ENCODE peak calls at places on chromosomes 16 and 17, in four cellular contexts. X, C, Z and L are unnamed samples.
A peak's percentile ranks its signal among the peaks of the same experiment; 100 is the strongest.

GRCh38 chr17:9401434-9401833 is 174.2 kb downstream of the STX8 start:
- DNase-seq in X (no peak), C (no peak), Z (no peak), L (no peak)

GRCh38 chr16:29816694-29817441 is 916 bp downstream of the PAGR1 start:
- DNase-seq in X (no peak), C (peak; percentile 55), Z (peak; percentile 77), L (no peak)

GRCh38 chr16:22214402-22214801 is 8.3 kb downstream of the EEF2K start:
- DNase-seq in X (no peak), C (no peak), Z (no peak), L (no peak)

GRCh38 chr17:16942141-16943031 is 29.5 kb downstream of the TNFRSF13B start:
- DNase-seq in X (no peak), C (no peak), Z (peak; percentile 22), L (no peak)

GRCh38 chr17:74742153-74742515 is 5.1 kb downstream of the RAB37 start:
- DNase-seq in X (no peak), C (no peak), Z (peak; percentile 60), L (no peak)

GRCh38 chr17:3944485-3945388 is 19.5 kb downstream of the ATP2A3 start:
- DNase-seq in X (no peak), C (peak; percentile 54), Z (peak; percentile 63), L (no peak)

GRCh38 chr17:76617838-76618237 is 25.7 kb downstream of the ST6GALNAC1 start:
- DNase-seq in X (no peak), C (no peak), Z (no peak), L (no peak)

GRCh38 chr17:82935944-82936767 is 96.3 kb upstream of the ZNF750 start:
- DNase-seq in X (peak; percentile 1), C (no peak), Z (peak; percentile 16), L (no peak)

GRCh38 chr17:17069849-17070248 is 27.6 kb downstream of the MPRIP start:
- DNase-seq in X (no peak), C (no peak), Z (no peak), L (no peak)

GRCh38 chr16:88977845-88978607 is 1.0 kb upstream of the CBFA2T3 start:
- DNase-seq in X (no peak), C (no peak), Z (no peak), L (no peak)

GRCh38 chr17:78241277-78242023 is 10.0 kb downstream of the TMEM235 start:
- DNase-seq in X (no peak), C (no peak), Z (no peak), L (no peak)

GRCh38 chr17:7852919-7853692 is 1.8 kb upstream of the TMEM88 start:
- DNase-seq in X (no peak), C (no peak), Z (no peak), L (no peak)

GRCh38 chr16:81040837-81041236 is 5.2 kb downstream of the ATMIN start:
- DNase-seq in X (no peak), C (no peak), Z (no peak), L (no peak)

GRCh38 chr17:42846594-42847280 is 2.4 kb downstream of the AOC2 start:
- DNase-seq in X (no peak), C (no peak), Z (peak; percentile 50), L (no peak)

GRCh38 chr17:82215095-82215971 is 2.7 kb upstream of the CCDC57 start:
- DNase-seq in X (no peak), C (no peak), Z (peak; percentile 43), L (no peak)

GRCh38 chr16:50279142-50279865 is 13.0 kb downstream of the ADCY7 start:
- DNase-seq in X (peak; percentile 43), C (no peak), Z (peak; percentile 94), L (no peak)

GRCh38 chr16:73384561-73384960 is 336.6 kb upstream of the ZFHX3 start:
- DNase-seq in X (no peak), C (no peak), Z (no peak), L (no peak)

GRCh38 chr17:75011788-75012319 is 616 bp upstream of the MRPL58 start:
- DNase-seq in X (peak; percentile 37), C (peak; percentile 73), Z (peak; percentile 45), L (no peak)

GRCh38 chr16:49546059-49546458 is 172.5 kb downstream of the C16orf78 start:
- DNase-seq in X (no peak), C (no peak), Z (no peak), L (no peak)

GRCh38 chr16:81654346-81654745 is 124.7 kb upstream of the PLCG2 start:
- DNase-seq in X (no peak), C (no peak), Z (no peak), L (no peak)

GRCh38 chr17:2084129-2084765 is 29.3 kb downstream of the HIC1 start:
- DNase-seq in X (peak; percentile 53), C (no peak), Z (peak; percentile 36), L (no peak)

GRCh38 chr17:28385037-28385797 is 13.7 kb downstream of the SARM1 start:
- DNase-seq in X (no peak), C (no peak), Z (peak; percentile 46), L (no peak)

DNA sequence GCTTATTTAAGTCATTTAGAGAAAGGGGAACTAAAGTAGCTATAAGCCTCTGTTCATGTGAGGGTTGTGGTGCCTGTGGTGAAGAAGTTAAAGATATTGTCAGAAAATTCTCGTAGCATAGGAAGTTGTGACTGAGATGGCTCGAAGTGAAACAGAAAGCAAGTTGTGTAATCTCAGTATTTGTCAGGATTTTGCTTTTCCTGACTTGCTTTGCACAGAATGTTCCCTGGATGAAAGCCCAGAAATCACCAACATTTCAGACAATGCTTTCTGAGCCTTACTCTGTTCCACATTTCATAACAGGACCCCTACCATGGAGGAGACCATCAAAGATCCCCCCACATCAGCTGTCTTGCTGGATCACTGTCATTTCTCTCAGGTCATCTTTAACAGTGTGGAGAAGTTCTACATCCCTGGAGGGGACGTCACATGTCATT is 10.6 kb downstream of the CALCOCO2 start:
- DNase-seq in X (peak; percentile 49), C (peak; percentile 54), Z (no peak), L (no peak)
- H3K27ac ChIP-seq in X (peak overlapping the region; percentile 85), C (peak overlapping the region; percentile 85), Z (peak overlapping the region; percentile 90), L (peak overlapping the region; percentile 89)

DNA sequence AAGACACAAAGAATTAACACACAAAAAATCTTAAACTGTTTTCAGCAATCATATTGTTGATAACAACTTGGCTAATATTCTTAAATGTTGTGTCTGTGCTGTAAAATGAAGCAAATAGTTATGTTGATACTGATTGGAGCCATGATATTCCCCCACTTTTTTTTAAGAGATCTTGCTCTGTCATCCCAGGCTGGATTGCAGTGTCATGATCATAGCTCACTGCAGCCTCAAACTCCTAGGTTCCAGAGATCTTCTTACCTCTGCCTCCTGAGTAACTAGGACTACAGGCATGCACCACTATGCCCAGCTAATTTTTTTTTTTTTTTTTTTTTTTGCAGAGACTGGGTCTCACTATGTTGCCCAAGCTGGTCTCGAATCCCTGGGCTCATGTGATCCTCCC is 26.0 kb downstream of the BBS2 start:
- DNase-seq in X (no peak), C (no peak), Z (no peak), L (no peak)
- TF ChIP-seq POLR2A in X (no peak), C (no peak), Z (no peak), L (no peak)

GRCh38 chr17:41475421-41475820 is 5.5 kb downstream of the KRT35 start:
- DNase-seq in X (no peak), C (no peak), Z (no peak), L (no peak)
- H3K27ac ChIP-seq in X (no peak overlapping the region), C (no peak overlapping the region), Z (no peak overlapping the region), L (no peak overlapping the region)

GRCh38 chr16:58249780-58250478 is 44.9 kb downstream of the PRSS54 start:
- DNase-seq in X (peak; percentile 51), C (peak; percentile 74), Z (peak; percentile 80), L (peak; percentile 92)
- TF ChIP-seq POLR2A in X (peak; percentile 22), C (no peak), Z (no peak), L (no peak)

GRCh38 chr16:15856901-15857778 is at the start of gene MYH11:
- DNase-seq in X (no peak), C (no peak), Z (no peak), L (no peak)

GRCh38 chr16:15855704-15856003 is 1.2 kb downstream of the MYH11 start:
- DNase-seq in X (no peak), C (no peak), Z (no peak), L (no peak)

GRCh38 chr16:15854061-15854460 is 2.8 kb downstream of the MYH11 start:
- DNase-seq in X (no peak), C (no peak), Z (no peak), L (no peak)

GRCh38 chr16:15856217-15856616 is 611 bp downstream of the MYH11 start:
- DNase-seq in X (no peak), C (no peak), Z (no peak), L (no peak)

GRCh38 chr16:15854906-15855703 is 1.7 kb downstream of the MYH11 start:
- DNase-seq in X (no peak), C (no peak), Z (no peak), L (no peak)
- H3K27ac ChIP-seq in X (peak overlapping the region; percentile 57), C (peak overlapping the region; percentile 58), Z (peak overlapping the region; percentile 11), L (peak overlapping the region; percentile 98)

DNA sequence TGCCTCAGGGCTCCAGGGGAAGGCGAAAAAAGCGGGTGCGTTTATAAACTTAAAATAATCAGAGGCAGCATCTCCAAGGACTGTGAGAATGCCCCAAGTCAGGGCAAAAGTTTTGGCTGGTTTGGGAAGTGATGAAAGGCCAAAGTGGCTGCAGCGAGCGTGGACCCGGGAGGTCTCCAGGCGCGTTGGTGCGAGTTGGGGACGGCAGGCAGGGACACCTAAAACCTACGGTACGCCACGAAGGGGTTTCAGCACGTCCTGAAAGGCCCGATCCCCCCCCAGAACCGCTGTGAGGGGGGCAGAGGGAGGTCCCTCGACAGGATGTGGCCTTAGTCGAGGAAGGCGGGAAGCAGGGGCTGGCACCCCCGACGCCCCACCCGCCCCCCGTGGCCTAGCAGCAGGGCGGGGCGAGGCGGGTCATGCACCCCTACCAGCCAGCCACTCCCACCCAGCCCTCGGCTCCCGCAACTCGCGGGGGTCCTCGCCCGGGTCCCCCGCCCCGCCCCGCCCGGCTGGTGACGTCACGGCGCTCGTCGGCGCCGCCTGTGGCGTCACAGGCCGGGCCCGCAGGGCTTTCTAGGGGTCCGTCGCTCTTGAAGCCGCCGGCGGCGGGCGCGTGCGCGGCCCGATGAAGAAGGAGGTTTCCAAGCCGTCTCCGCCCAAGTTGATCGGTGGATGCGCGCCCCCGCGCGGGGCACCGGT is at the start of gene MYCBPAP:
- DNase-seq in X (peak; percentile 42), C (peak; percentile 74), Z (peak; percentile 87), L (peak; percentile 94)
- TF ChIP-seq POLR2A in X (peak; percentile 14), C (peak; percentile 38), Z (no peak), L (no peak)